ENCODE peak calls at places on chromosomes 12 and 14, in eight cellular contexts. F is A673, T is DND-41, R is keratinocyte, D is A549, J is nephron progenitor cell, K is smooth muscle cell of the brain vasculature, A is sigmoid colon. P is an unnamed sample.

GRCh38 chr12:113097716-113098427 is 37.7 kb downstream of the RASAL1 start:
- DNase-seq in T (no peak), F (no peak), R (no peak), D (no peak), K (no peak), A (no peak), J (peak), P (peak)

GRCh38 chr12:50925342-50925651 is 27.0 kb upstream of the HIGD1C start:
- DNase-seq in D (no peak), R (no peak), F (no peak), A (no peak), K (no peak), T (peak), J (no peak), P (peak)

GRCh38 chr12:20946732-20947131 is 136.2 kb downstream of the SLCO1B3 start:
- DNase-seq in J (peak), R (no peak), A (no peak), K (peak), F (peak), D (no peak), T (peak), P (peak)

GRCh38 chr12:102874819-102875218 is 42.2 kb downstream of the PAH start:
- DNase-seq in K (no peak), D (no peak), T (no peak), J (no peak), A (no peak), R (no peak), F (no peak), P (no peak)

GRCh38 chr12:48882325-48882687 is 16.6 kb upstream of the RND1 start:
- DNase-seq in T (no peak), F (no peak), J (peak), R (no peak), A (no peak), K (no peak), D (no peak), P (peak)

GRCh38 chr14:73026243-73026844 is 562 bp downstream of the ZFYVE1 start:
- DNase-seq in T (no peak), K (no peak), J (no peak), R (no peak), F (no peak), A (no peak), D (no peak), P (no peak)

GRCh38 chr14:101761881-101762529 is 496 bp downstream of the PPP2R5C start:
- DNase-seq in D (peak), T (peak), A (peak), F (peak), K (no peak), R (no peak), J (no peak), P (peak)

GRCh38 chr12:120588948-120589930 is 8.0 kb upstream of the POP5 start:
- DNase-seq in R (no peak), K (no peak), D (no peak), T (no peak), A (no peak), J (no peak), F (no peak), P (no peak)

GRCh38 chr12:47988073-47989022 is 15.9 kb downstream of the COL2A1 start:
- DNase-seq in K (no peak), R (no peak), F (no peak), D (no peak), J (peak), T (no peak), A (peak), P (no peak)

GRCh38 chr14:51552275-51552674 is 99.4 kb upstream of the FRMD6 start:
- DNase-seq in D (no peak), A (no peak), J (no peak), R (no peak), F (no peak), K (no peak), T (no peak), P (no peak)

GRCh38 chr12:92151916-92152315 is 6.3 kb upstream of the BTG1 start:
- DNase-seq in J (no peak), D (no peak), K (no peak), F (no peak), T (no peak), R (no peak), A (no peak), P (no peak)

GRCh38 chr14:99726538-99727095 is 42.5 kb downstream of the CYP46A1 start:
- DNase-seq in A (peak), J (no peak), T (no peak), K (no peak), D (no peak), F (no peak), R (no peak), P (no peak)

GRCh38 chr14:96698846-96699543 is 98.2 kb upstream of the VRK1 start:
- DNase-seq in J (no peak), T (peak), R (no peak), F (no peak), A (no peak), K (no peak), D (no peak), P (no peak)

P was measured in lung microvascular endothelial cell.